ENCODE peak calls at places on chromosomes 12 and 14, in ten cellular contexts. One of them, this sample, is unnamed.

GRCh38 chr14:73634333-73634833 is 10.4 kb upstream of the DNAL1 start:
- DNase-seq in CD8-positive, alpha-beta T cell: no peak
- DNase-seq in NCI-H1417 treated with DMSO at 0.1 percent for 48 hours: peak; percentile 32
- DNase-seq in NCI-H748 treated with DMSO at 0.1 percent for 48 hours: peak; percentile 44
- DNase-seq in astrocyte: no peak
- DNase-seq in AG09309: no peak
- DNase-seq in activated T-cell treated with anti-CD3 and anti-CD28 coated beads for 4 hours: no peak
- DNase-seq in HAP-1: no peak
- DNase-seq in SK-MEL-5: no peak
- DNase-seq in AG08396: no peak
- DNase-seq in this sample: peak; percentile 44

GRCh38 chr14:71206766-71207371 is 299.6 kb downstream of the PCNX1 start:
- DNase-seq in AG09309: peak; percentile 79
- DNase-seq in SK-MEL-5: peak; percentile 63
- DNase-seq in activated T-cell treated with anti-CD3 and anti-CD28 coated beads for 4 hours: no peak
- DNase-seq in NCI-H748 treated with DMSO at 0.1 percent for 48 hours: no peak
- DNase-seq in NCI-H1417 treated with DMSO at 0.1 percent for 48 hours: no peak
- DNase-seq in HAP-1: no peak
- DNase-seq in CD8-positive, alpha-beta T cell: no peak
- DNase-seq in AG08396: peak; percentile 78
- DNase-seq in astrocyte: peak; percentile 91
- DNase-seq in this sample: no peak

GRCh38 chr12:62934799-62935674 is at the start of gene PPM1H:
- DNase-seq in NCI-H748 treated with DMSO at 0.1 percent for 48 hours: peak; percentile 84
- DNase-seq in AG08396: peak; percentile 76
- DNase-seq in HAP-1: peak; percentile 90
- DNase-seq in astrocyte: peak; percentile 12
- DNase-seq in SK-MEL-5: peak; percentile 86
- DNase-seq in AG09309: no peak
- DNase-seq in NCI-H1417 treated with DMSO at 0.1 percent for 48 hours: peak; percentile 37
- DNase-seq in activated T-cell treated with anti-CD3 and anti-CD28 coated beads for 4 hours: no peak
- DNase-seq in CD8-positive, alpha-beta T cell: no peak
- DNase-seq in this sample: peak; percentile 81

GRCh38 chr14:73381379-73382013 is 76.8 kb downstream of the NUMB start:
- DNase-seq in NCI-H1417 treated with DMSO at 0.1 percent for 48 hours: no peak
- DNase-seq in CD8-positive, alpha-beta T cell: no peak
- DNase-seq in AG08396: no peak
- DNase-seq in HAP-1: no peak
- DNase-seq in NCI-H748 treated with DMSO at 0.1 percent for 48 hours: no peak
- DNase-seq in astrocyte: no peak
- DNase-seq in activated T-cell treated with anti-CD3 and anti-CD28 coated beads for 4 hours: no peak
- DNase-seq in SK-MEL-5: no peak
- DNase-seq in AG09309: no peak
- DNase-seq in this sample: no peak

GRCh38 chr12:27425306-27425705 is 21.2 kb upstream of the SMCO2 start:
- DNase-seq in astrocyte: no peak
- DNase-seq in CD8-positive, alpha-beta T cell: no peak
- DNase-seq in HAP-1: no peak
- DNase-seq in NCI-H748 treated with DMSO at 0.1 percent for 48 hours: no peak
- DNase-seq in activated T-cell treated with anti-CD3 and anti-CD28 coated beads for 4 hours: no peak
- DNase-seq in AG08396: no peak
- DNase-seq in AG09309: no peak
- DNase-seq in SK-MEL-5: no peak
- DNase-seq in NCI-H1417 treated with DMSO at 0.1 percent for 48 hours: no peak
- DNase-seq in this sample: no peak

GRCh38 chr14:32802295-32802694 is 136.4 kb upstream of the NPAS3 start:
- DNase-seq in NCI-H1417 treated with DMSO at 0.1 percent for 48 hours: no peak
- DNase-seq in NCI-H748 treated with DMSO at 0.1 percent for 48 hours: no peak
- DNase-seq in astrocyte: no peak
- DNase-seq in activated T-cell treated with anti-CD3 and anti-CD28 coated beads for 4 hours: no peak
- DNase-seq in CD8-positive, alpha-beta T cell: no peak
- DNase-seq in SK-MEL-5: no peak
- DNase-seq in HAP-1: no peak
- DNase-seq in AG09309: no peak
- DNase-seq in AG08396: no peak
- DNase-seq in this sample: no peak

GRCh38 chr14:87483651-87484260 is 509.2 kb downstream of the GALC start:
- DNase-seq in astrocyte: peak; percentile 61
- DNase-seq in SK-MEL-5: no peak
- DNase-seq in AG08396: peak; percentile 48
- DNase-seq in AG09309: no peak
- DNase-seq in NCI-H748 treated with DMSO at 0.1 percent for 48 hours: no peak
- DNase-seq in HAP-1: no peak
- DNase-seq in CD8-positive, alpha-beta T cell: no peak
- DNase-seq in activated T-cell treated with anti-CD3 and anti-CD28 coated beads for 4 hours: no peak
- DNase-seq in NCI-H1417 treated with DMSO at 0.1 percent for 48 hours: no peak
- DNase-seq in this sample: no peak

GRCh38 chr12:46299846-46300245 is 31.0 kb upstream of the SLC38A1 start:
- DNase-seq in AG09309: no peak
- DNase-seq in astrocyte: no peak
- DNase-seq in NCI-H1417 treated with DMSO at 0.1 percent for 48 hours: peak; percentile 76
- DNase-seq in NCI-H748 treated with DMSO at 0.1 percent for 48 hours: peak; percentile 14
- DNase-seq in SK-MEL-5: no peak
- DNase-seq in CD8-positive, alpha-beta T cell: no peak
- DNase-seq in HAP-1: no peak
- DNase-seq in activated T-cell treated with anti-CD3 and anti-CD28 coated beads for 4 hours: no peak
- DNase-seq in AG08396: no peak
- DNase-seq in this sample: no peak

GRCh38 chr14:104266643-104267575 is 128.5 kb downstream of the KIF26A start:
- DNase-seq in NCI-H748 treated with DMSO at 0.1 percent for 48 hours: no peak
- DNase-seq in SK-MEL-5: no peak
- DNase-seq in HAP-1: no peak
- DNase-seq in activated T-cell treated with anti-CD3 and anti-CD28 coated beads for 4 hours: no peak
- DNase-seq in astrocyte: no peak
- DNase-seq in AG08396: no peak
- DNase-seq in CD8-positive, alpha-beta T cell: no peak
- DNase-seq in NCI-H1417 treated with DMSO at 0.1 percent for 48 hours: no peak
- DNase-seq in AG09309: no peak
- DNase-seq in this sample: no peak

GRCh38 chr12:93085383-93086287 is 156.5 kb upstream of the EEA1 start:
- DNase-seq in NCI-H748 treated with DMSO at 0.1 percent for 48 hours: no peak
- DNase-seq in AG09309: no peak
- DNase-seq in SK-MEL-5: no peak
- DNase-seq in NCI-H1417 treated with DMSO at 0.1 percent for 48 hours: no peak
- DNase-seq in CD8-positive, alpha-beta T cell: no peak
- DNase-seq in astrocyte: no peak
- DNase-seq in HAP-1: no peak
- DNase-seq in activated T-cell treated with anti-CD3 and anti-CD28 coated beads for 4 hours: no peak
- DNase-seq in AG08396: no peak
- DNase-seq in this sample: no peak

GRCh38 chr12:77364400-77364799 is 299.0 kb upstream of the E2F7 start:
- DNase-seq in NCI-H1417 treated with DMSO at 0.1 percent for 48 hours: no peak
- DNase-seq in activated T-cell treated with anti-CD3 and anti-CD28 coated beads for 4 hours: no peak
- DNase-seq in SK-MEL-5: no peak
- DNase-seq in astrocyte: no peak
- DNase-seq in NCI-H748 treated with DMSO at 0.1 percent for 48 hours: no peak
- DNase-seq in HAP-1: no peak
- DNase-seq in AG08396: no peak
- DNase-seq in CD8-positive, alpha-beta T cell: no peak
- DNase-seq in AG09309: no peak
- DNase-seq in this sample: no peak

GRCh38 chr12:92398565-92399309 is 253.1 kb upstream of the BTG1 start:
- DNase-seq in activated T-cell treated with anti-CD3 and anti-CD28 coated beads for 4 hours: no peak
- DNase-seq in HAP-1: no peak
- DNase-seq in AG09309: no peak
- DNase-seq in NCI-H748 treated with DMSO at 0.1 percent for 48 hours: no peak
- DNase-seq in CD8-positive, alpha-beta T cell: no peak
- DNase-seq in NCI-H1417 treated with DMSO at 0.1 percent for 48 hours: no peak
- DNase-seq in astrocyte: no peak
- DNase-seq in AG08396: no peak
- DNase-seq in SK-MEL-5: no peak
- DNase-seq in this sample: no peak

GRCh38 chr14:79659995-79660975 is 551.0 kb downstream of the DIO2 start:
- DNase-seq in HAP-1: no peak
- DNase-seq in SK-MEL-5: no peak
- DNase-seq in astrocyte: no peak
- DNase-seq in NCI-H748 treated with DMSO at 0.1 percent for 48 hours: no peak
- DNase-seq in activated T-cell treated with anti-CD3 and anti-CD28 coated beads for 4 hours: no peak
- DNase-seq in AG09309: no peak
- DNase-seq in NCI-H1417 treated with DMSO at 0.1 percent for 48 hours: no peak
- DNase-seq in CD8-positive, alpha-beta T cell: no peak
- DNase-seq in AG08396: no peak
- DNase-seq in this sample: no peak

GRCh38 chr12:130439250-130439649 is 101.6 kb downstream of the PIWIL1 start:
- DNase-seq in SK-MEL-5: no peak
- DNase-seq in NCI-H1417 treated with DMSO at 0.1 percent for 48 hours: no peak
- DNase-seq in HAP-1: no peak
- DNase-seq in activated T-cell treated with anti-CD3 and anti-CD28 coated beads for 4 hours: no peak
- DNase-seq in CD8-positive, alpha-beta T cell: no peak
- DNase-seq in AG09309: no peak
- DNase-seq in NCI-H748 treated with DMSO at 0.1 percent for 48 hours: no peak
- DNase-seq in astrocyte: no peak
- DNase-seq in AG08396: no peak
- DNase-seq in this sample: no peak

GRCh38 chr12:121508533-121508932 is 72.3 kb downstream of the KDM2B start:
- DNase-seq in AG09309: no peak
- DNase-seq in astrocyte: no peak
- DNase-seq in NCI-H1417 treated with DMSO at 0.1 percent for 48 hours: no peak
- DNase-seq in NCI-H748 treated with DMSO at 0.1 percent for 48 hours: no peak
- DNase-seq in AG08396: no peak
- DNase-seq in HAP-1: no peak
- DNase-seq in CD8-positive, alpha-beta T cell: no peak
- DNase-seq in SK-MEL-5: no peak
- DNase-seq in activated T-cell treated with anti-CD3 and anti-CD28 coated beads for 4 hours: no peak
- DNase-seq in this sample: no peak

GRCh38 chr14:67738740-67739504 is 37.2 kb downstream of the RDH12 start:
- DNase-seq in SK-MEL-5: peak; percentile 94
- DNase-seq in NCI-H748 treated with DMSO at 0.1 percent for 48 hours: no peak
- DNase-seq in astrocyte: peak; percentile 85
- DNase-seq in NCI-H1417 treated with DMSO at 0.1 percent for 48 hours: no peak
- DNase-seq in AG09309: peak; percentile 94
- DNase-seq in HAP-1: no peak
- DNase-seq in activated T-cell treated with anti-CD3 and anti-CD28 coated beads for 4 hours: no peak
- DNase-seq in AG08396: peak; percentile 79
- DNase-seq in CD8-positive, alpha-beta T cell: no peak
- DNase-seq in this sample: no peak

GRCh38 chr14:69170848-69171247 is 17.9 kb upstream of the DCAF5 start:
- DNase-seq in astrocyte: no peak
- DNase-seq in AG08396: no peak
- DNase-seq in AG09309: no peak
- DNase-seq in NCI-H748 treated with DMSO at 0.1 percent for 48 hours: no peak
- DNase-seq in CD8-positive, alpha-beta T cell: no peak
- DNase-seq in SK-MEL-5: no peak
- DNase-seq in NCI-H1417 treated with DMSO at 0.1 percent for 48 hours: no peak
- DNase-seq in activated T-cell treated with anti-CD3 and anti-CD28 coated beads for 4 hours: no peak
- DNase-seq in HAP-1: no peak
- DNase-seq in this sample: no peak

GRCh38 chr12:105740337-105740736 is 398.4 kb downstream of the NUAK1 start:
- DNase-seq in activated T-cell treated with anti-CD3 and anti-CD28 coated beads for 4 hours: no peak
- DNase-seq in NCI-H748 treated with DMSO at 0.1 percent for 48 hours: no peak
- DNase-seq in SK-MEL-5: no peak
- DNase-seq in AG09309: no peak
- DNase-seq in NCI-H1417 treated with DMSO at 0.1 percent for 48 hours: no peak
- DNase-seq in CD8-positive, alpha-beta T cell: no peak
- DNase-seq in AG08396: no peak
- DNase-seq in astrocyte: no peak
- DNase-seq in HAP-1: no peak
- DNase-seq in this sample: no peak

GRCh38 chr14:81272322-81272721 is 51.6 kb upstream of the GTF2A1 start:
- DNase-seq in SK-MEL-5: no peak
- DNase-seq in NCI-H1417 treated with DMSO at 0.1 percent for 48 hours: no peak
- DNase-seq in activated T-cell treated with anti-CD3 and anti-CD28 coated beads for 4 hours: no peak
- DNase-seq in AG09309: no peak
- DNase-seq in HAP-1: no peak
- DNase-seq in NCI-H748 treated with DMSO at 0.1 percent for 48 hours: no peak
- DNase-seq in AG08396: no peak
- DNase-seq in astrocyte: no peak
- DNase-seq in CD8-positive, alpha-beta T cell: no peak
- DNase-seq in this sample: no peak

GRCh38 chr12:57852620-57853509 is 6.3 kb upstream of the CTDSP2 start:
- DNase-seq in NCI-H1417 treated with DMSO at 0.1 percent for 48 hours: no peak
- DNase-seq in astrocyte: no peak
- DNase-seq in HAP-1: no peak
- DNase-seq in CD8-positive, alpha-beta T cell: no peak
- DNase-seq in AG08396: no peak
- DNase-seq in AG09309: no peak
- DNase-seq in SK-MEL-5: no peak
- DNase-seq in NCI-H748 treated with DMSO at 0.1 percent for 48 hours: no peak
- DNase-seq in activated T-cell treated with anti-CD3 and anti-CD28 coated beads for 4 hours: no peak
- DNase-seq in this sample: no peak

GRCh38 chr14:76698631-76699030 is 62.6 kb upstream of the VASH1 start:
- DNase-seq in AG08396: no peak
- DNase-seq in CD8-positive, alpha-beta T cell: no peak
- DNase-seq in AG09309: no peak
- DNase-seq in astrocyte: no peak
- DNase-seq in NCI-H748 treated with DMSO at 0.1 percent for 48 hours: no peak
- DNase-seq in SK-MEL-5: no peak
- DNase-seq in NCI-H1417 treated with DMSO at 0.1 percent for 48 hours: no peak
- DNase-seq in activated T-cell treated with anti-CD3 and anti-CD28 coated beads for 4 hours: no peak
- DNase-seq in HAP-1: no peak
- DNase-seq in this sample: no peak

GRCh38 chr14:65263161-65263788 is 149.3 kb upstream of the FUT8 start:
- DNase-seq in NCI-H1417 treated with DMSO at 0.1 percent for 48 hours: no peak
- DNase-seq in SK-MEL-5: no peak
- DNase-seq in HAP-1: no peak
- DNase-seq in AG08396: no peak
- DNase-seq in CD8-positive, alpha-beta T cell: no peak
- DNase-seq in activated T-cell treated with anti-CD3 and anti-CD28 coated beads for 4 hours: no peak
- DNase-seq in AG09309: no peak
- DNase-seq in NCI-H748 treated with DMSO at 0.1 percent for 48 hours: no peak
- DNase-seq in astrocyte: peak; percentile 55
- DNase-seq in this sample: no peak

GRCh38 chr14:70707138-70708038 is 65.7 kb downstream of the TTC9 start:
- DNase-seq in NCI-H1417 treated with DMSO at 0.1 percent for 48 hours: no peak
- DNase-seq in AG08396: peak; percentile 46
- DNase-seq in NCI-H748 treated with DMSO at 0.1 percent for 48 hours: no peak
- DNase-seq in activated T-cell treated with anti-CD3 and anti-CD28 coated beads for 4 hours: no peak
- DNase-seq in HAP-1: no peak
- DNase-seq in SK-MEL-5: no peak
- DNase-seq in CD8-positive, alpha-beta T cell: no peak
- DNase-seq in astrocyte: peak; percentile 84
- DNase-seq in AG09309: peak; percentile 23
- DNase-seq in this sample: no peak

GRCh38 chr12:47753021-47754001 is 5.4 kb downstream of the RAPGEF3 start:
- DNase-seq in NCI-H748 treated with DMSO at 0.1 percent for 48 hours: no peak
- DNase-seq in activated T-cell treated with anti-CD3 and anti-CD28 coated beads for 4 hours: no peak
- DNase-seq in NCI-H1417 treated with DMSO at 0.1 percent for 48 hours: no peak
- DNase-seq in SK-MEL-5: peak; percentile 68
- DNase-seq in HAP-1: no peak
- DNase-seq in AG08396: no peak
- DNase-seq in astrocyte: no peak
- DNase-seq in AG09309: no peak
- DNase-seq in CD8-positive, alpha-beta T cell: no peak
- DNase-seq in this sample: no peak

GRCh38 chr14:67722293-67722692 is 20.6 kb downstream of the RDH12 start:
- DNase-seq in AG08396: peak; percentile 38
- DNase-seq in NCI-H748 treated with DMSO at 0.1 percent for 48 hours: no peak
- DNase-seq in CD8-positive, alpha-beta T cell: no peak
- DNase-seq in NCI-H1417 treated with DMSO at 0.1 percent for 48 hours: no peak
- DNase-seq in AG09309: no peak
- DNase-seq in astrocyte: peak; percentile 27
- DNase-seq in HAP-1: peak; percentile 23
- DNase-seq in activated T-cell treated with anti-CD3 and anti-CD28 coated beads for 4 hours: no peak
- DNase-seq in SK-MEL-5: peak; percentile 45
- DNase-seq in this sample: no peak

GRCh38 chr14:92401561-92401960 is 78.6 kb downstream of the SLC24A4 start:
- DNase-seq in SK-MEL-5: no peak
- DNase-seq in astrocyte: no peak
- DNase-seq in AG08396: no peak
- DNase-seq in AG09309: no peak
- DNase-seq in NCI-H1417 treated with DMSO at 0.1 percent for 48 hours: no peak
- DNase-seq in NCI-H748 treated with DMSO at 0.1 percent for 48 hours: no peak
- DNase-seq in activated T-cell treated with anti-CD3 and anti-CD28 coated beads for 4 hours: no peak
- DNase-seq in CD8-positive, alpha-beta T cell: no peak
- DNase-seq in HAP-1: no peak
- DNase-seq in this sample: no peak

GRCh38 chr14:104390941-104391901 is 188.3 kb upstream of the C14orf180 start:
- DNase-seq in NCI-H1417 treated with DMSO at 0.1 percent for 48 hours: no peak
- DNase-seq in activated T-cell treated with anti-CD3 and anti-CD28 coated beads for 4 hours: no peak
- DNase-seq in AG08396: no peak
- DNase-seq in AG09309: no peak
- DNase-seq in SK-MEL-5: no peak
- DNase-seq in HAP-1: no peak
- DNase-seq in astrocyte: no peak
- DNase-seq in NCI-H748 treated with DMSO at 0.1 percent for 48 hours: no peak
- DNase-seq in CD8-positive, alpha-beta T cell: no peak
- DNase-seq in this sample: no peak